ENCODE peak calls at places on chromosomes 12 and 14, in seven cellular contexts. One of them, this sample, is unnamed.
A peak's percentile ranks its signal among the peaks of the same experiment; 100 is the strongest.

GRCh38 chr12:18472304-18472703 is 211.0 kb downstream of the PIK3C2G start:
- DNase-seq in A549: no peak
- DNase-seq in naive thymus-derived CD4-positive, alpha-beta T cell: no peak
- DNase-seq in stomach: no peak
- DNase-seq in tibial artery: no peak
- DNase-seq in suprapubic skin: no peak
- DNase-seq in uterus: no peak
- DNase-seq in this sample: no peak

GRCh38 chr12:19181666-19182426 is 52.3 kb downstream of the PLEKHA5 start:
- DNase-seq in stomach: no peak
- DNase-seq in naive thymus-derived CD4-positive, alpha-beta T cell: no peak
- DNase-seq in A549: no peak
- DNase-seq in uterus: no peak
- DNase-seq in suprapubic skin: no peak
- DNase-seq in tibial artery: no peak
- DNase-seq in this sample: no peak

GRCh38 chr14:84670801-84671200 is 859.1 kb upstream of the FLRT2 start:
- DNase-seq in uterus: no peak
- DNase-seq in suprapubic skin: no peak
- DNase-seq in stomach: no peak
- DNase-seq in A549: no peak
- DNase-seq in tibial artery: no peak
- DNase-seq in naive thymus-derived CD4-positive, alpha-beta T cell: no peak
- DNase-seq in this sample: no peak

GRCh38 chr12:45336331-45336730 is 120.4 kb downstream of the ANO6 start:
- DNase-seq in stomach: no peak
- DNase-seq in suprapubic skin: no peak
- DNase-seq in A549: peak; percentile 48
- DNase-seq in tibial artery: no peak
- DNase-seq in uterus: no peak
- DNase-seq in naive thymus-derived CD4-positive, alpha-beta T cell: no peak
- DNase-seq in this sample: no peak

GRCh38 chr14:100106260-100106659 is 41.0 kb downstream of the EVL start:
- DNase-seq in suprapubic skin: no peak
- DNase-seq in naive thymus-derived CD4-positive, alpha-beta T cell: no peak
- DNase-seq in A549: no peak
- DNase-seq in tibial artery: peak; percentile 23
- DNase-seq in uterus: no peak
- DNase-seq in stomach: no peak
- DNase-seq in this sample: no peak

GRCh38 chr12:119685375-119685774 is 17.4 kb downstream of the PRKAB1 start:
- DNase-seq in tibial artery: no peak
- DNase-seq in stomach: no peak
- DNase-seq in A549: no peak
- DNase-seq in uterus: no peak
- DNase-seq in naive thymus-derived CD4-positive, alpha-beta T cell: no peak
- DNase-seq in suprapubic skin: no peak
- DNase-seq in this sample: no peak

GRCh38 chr12:26941251-26941650 is 3.0 kb downstream of the FGFR1OP2 start:
- DNase-seq in suprapubic skin: no peak
- DNase-seq in naive thymus-derived CD4-positive, alpha-beta T cell: no peak
- DNase-seq in tibial artery: no peak
- DNase-seq in stomach: no peak
- DNase-seq in uterus: no peak
- DNase-seq in A549: no peak
- DNase-seq in this sample: no peak

GRCh38 chr14:20662968-20663731 is 21.2 kb upstream of the RNASE4 start:
- DNase-seq in stomach: peak; percentile 79
- DNase-seq in naive thymus-derived CD4-positive, alpha-beta T cell: peak; percentile 49
- DNase-seq in A549: peak; percentile 99
- DNase-seq in uterus: peak; percentile 81
- DNase-seq in tibial artery: peak; percentile 75
- DNase-seq in suprapubic skin: no peak
- DNase-seq in this sample: peak; percentile 32

GRCh38 chr12:8970432-8970831 is 18.9 kb upstream of the KLRG1 start:
- DNase-seq in uterus: no peak
- DNase-seq in naive thymus-derived CD4-positive, alpha-beta T cell: no peak
- DNase-seq in tibial artery: no peak
- DNase-seq in suprapubic skin: no peak
- DNase-seq in stomach: no peak
- DNase-seq in A549: peak; percentile 6
- DNase-seq in this sample: no peak

GRCh38 chr12:114770323-114770722 is 86.3 kb upstream of the TBX3 start:
- DNase-seq in tibial artery: no peak
- DNase-seq in stomach: no peak
- DNase-seq in uterus: no peak
- DNase-seq in suprapubic skin: no peak
- DNase-seq in A549: peak; percentile 36
- DNase-seq in naive thymus-derived CD4-positive, alpha-beta T cell: no peak
- DNase-seq in this sample: peak; percentile 41

GRCh38 chr14:71475916-71476315 is 456.3 kb upstream of the RGS6 start:
- DNase-seq in tibial artery: no peak
- DNase-seq in naive thymus-derived CD4-positive, alpha-beta T cell: no peak
- DNase-seq in stomach: no peak
- DNase-seq in A549: no peak
- DNase-seq in suprapubic skin: no peak
- DNase-seq in uterus: no peak
- DNase-seq in this sample: no peak

DNA sequence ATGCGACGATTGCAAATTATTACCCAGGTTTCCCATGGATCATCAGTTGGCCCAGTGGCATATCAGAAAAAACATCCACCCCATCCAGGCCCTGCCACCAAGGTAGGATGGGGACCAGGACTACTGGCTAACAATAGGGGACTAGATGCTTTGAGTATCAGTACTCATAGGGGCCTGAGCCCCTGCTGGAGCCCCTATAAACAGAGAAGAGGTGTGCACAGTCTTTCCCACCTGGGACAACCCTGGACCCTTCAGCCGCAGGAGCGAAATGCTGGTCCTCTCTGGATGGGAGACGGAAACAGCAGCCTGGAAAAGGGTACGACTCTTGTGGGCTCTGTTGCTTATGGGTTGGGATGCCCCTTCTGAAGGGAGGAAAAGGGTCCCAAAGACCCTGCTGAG is 5.7 kb downstream of the DHH start:
- DNase-seq in tibial artery: no peak
- DNase-seq in A549: no peak
- DNase-seq in naive thymus-derived CD4-positive, alpha-beta T cell: no peak
- DNase-seq in suprapubic skin: no peak
- DNase-seq in uterus: no peak
- DNase-seq in stomach: no peak
- DNase-seq in this sample: no peak
- H3K4me1 ChIP-seq in tibial artery: peaks cover 37% of the 10 kb centered on the region
- H3K4me1 ChIP-seq in A549: peaks cover 17% of the 10 kb centered on the region
- H3K4me1 ChIP-seq in naive thymus-derived CD4-positive, alpha-beta T cell: peaks cover 42% of the 10 kb centered on the region
- H3K4me1 ChIP-seq in suprapubic skin: peaks cover 57% of the 10 kb centered on the region
- H3K4me1 ChIP-seq in uterus: peaks cover 16% of the 10 kb centered on the region
- H3K4me1 ChIP-seq in stomach: peaks cover 60% of the 10 kb centered on the region
- H3K4me1 ChIP-seq in this sample: peaks cover 11% of the 10 kb centered on the region

GRCh38 chr12:68638171-68638570 is 27.5 kb downstream of the RAP1B start:
- DNase-seq in suprapubic skin: no peak
- DNase-seq in tibial artery: no peak
- DNase-seq in uterus: no peak
- DNase-seq in naive thymus-derived CD4-positive, alpha-beta T cell: no peak
- DNase-seq in stomach: no peak
- DNase-seq in A549: no peak
- DNase-seq in this sample: no peak

GRCh38 chr12:68639396-68639767 is 28.7 kb downstream of the RAP1B start:
- DNase-seq in naive thymus-derived CD4-positive, alpha-beta T cell: no peak
- DNase-seq in uterus: no peak
- DNase-seq in stomach: no peak
- DNase-seq in A549: no peak
- DNase-seq in tibial artery: no peak
- DNase-seq in suprapubic skin: no peak
- DNase-seq in this sample: no peak

GRCh38 chr12:68636268-68636667 is 25.6 kb downstream of the RAP1B start:
- DNase-seq in A549: peak; percentile 53
- DNase-seq in stomach: no peak
- DNase-seq in suprapubic skin: no peak
- DNase-seq in uterus: no peak
- DNase-seq in tibial artery: no peak
- DNase-seq in naive thymus-derived CD4-positive, alpha-beta T cell: no peak
- DNase-seq in this sample: no peak

GRCh38 chr12:68641138-68641537 is 30.4 kb downstream of the RAP1B start:
- DNase-seq in suprapubic skin: no peak
- DNase-seq in naive thymus-derived CD4-positive, alpha-beta T cell: no peak
- DNase-seq in stomach: no peak
- DNase-seq in tibial artery: no peak
- DNase-seq in A549: no peak
- DNase-seq in uterus: no peak
- DNase-seq in this sample: no peak

GRCh38 chr12:68638721-68639395 is 28.2 kb downstream of the RAP1B start:
- DNase-seq in suprapubic skin: no peak
- DNase-seq in A549: no peak
- DNase-seq in stomach: no peak
- DNase-seq in tibial artery: no peak
- DNase-seq in uterus: no peak
- DNase-seq in naive thymus-derived CD4-positive, alpha-beta T cell: no peak
- DNase-seq in this sample: no peak
- H3K4me1 ChIP-seq in suprapubic skin: peaks cover 35% of the 10 kb centered on the region
- H3K4me1 ChIP-seq in A549: peaks cover 27% of the 10 kb centered on the region
- H3K4me1 ChIP-seq in stomach: peaks cover 97% of the 10 kb centered on the region
- H3K4me1 ChIP-seq in tibial artery: peaks cover 33% of the 10 kb centered on the region
- H3K4me1 ChIP-seq in uterus: peaks cover 5% of the 10 kb centered on the region
- H3K4me1 ChIP-seq in naive thymus-derived CD4-positive, alpha-beta T cell: peaks cover 74% of the 10 kb centered on the region
- H3K4me1 ChIP-seq in this sample: peaks cover 36% of the 10 kb centered on the region

DNA sequence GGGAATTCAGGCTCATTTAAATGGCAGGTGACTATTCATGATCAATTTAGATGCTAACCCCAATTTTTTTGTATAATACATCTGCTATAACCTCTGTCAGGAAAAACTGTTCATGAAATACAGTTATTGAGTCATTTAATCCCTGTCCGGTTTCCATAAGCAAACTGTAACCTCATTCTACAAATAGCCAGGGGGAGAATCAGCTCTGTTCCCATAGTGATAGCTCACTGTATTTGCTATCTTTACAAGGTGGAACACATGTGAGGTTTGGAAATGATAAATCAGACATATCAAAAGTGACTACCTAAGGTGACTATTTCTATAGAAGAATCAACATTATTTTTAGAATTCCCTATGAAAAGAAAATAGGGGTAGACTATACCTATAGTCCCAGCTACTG is 38.6 kb upstream of the VPS33A start:
- DNase-seq in naive thymus-derived CD4-positive, alpha-beta T cell: no peak
- DNase-seq in stomach: no peak
- DNase-seq in suprapubic skin: no peak
- DNase-seq in tibial artery: no peak
- DNase-seq in uterus: no peak
- DNase-seq in A549: no peak
- DNase-seq in this sample: no peak
- H3K4me1 ChIP-seq in naive thymus-derived CD4-positive, alpha-beta T cell: no peaks in the 10 kb centered on the region
- H3K4me1 ChIP-seq in stomach: no peaks in the 10 kb centered on the region
- H3K4me1 ChIP-seq in suprapubic skin: no peaks in the 10 kb centered on the region
- H3K4me1 ChIP-seq in tibial artery: no peaks in the 10 kb centered on the region
- H3K4me1 ChIP-seq in uterus: no peaks in the 10 kb centered on the region
- H3K4me1 ChIP-seq in A549: peaks cover 3% of the 10 kb centered on the region
- H3K4me1 ChIP-seq in this sample: no peaks in the 10 kb centered on the region

GRCh38 chr12:49697808-49698207 is 9.4 kb downstream of the FMNL3 start:
- DNase-seq in uterus: no peak
- DNase-seq in naive thymus-derived CD4-positive, alpha-beta T cell: no peak
- DNase-seq in tibial artery: no peak
- DNase-seq in suprapubic skin: no peak
- DNase-seq in A549: no peak
- DNase-seq in stomach: no peak
- DNase-seq in this sample: no peak
- H3K4me1 ChIP-seq in uterus: no peaks in the 10 kb centered on the region
- H3K4me1 ChIP-seq in naive thymus-derived CD4-positive, alpha-beta T cell: peaks cover 28% of the 10 kb centered on the region
- H3K4me1 ChIP-seq in tibial artery: peaks cover 23% of the 10 kb centered on the region
- H3K4me1 ChIP-seq in suprapubic skin: peaks cover 20% of the 10 kb centered on the region
- H3K4me1 ChIP-seq in A549: peaks cover 4% of the 10 kb centered on the region
- H3K4me1 ChIP-seq in stomach: peaks cover 27% of the 10 kb centered on the region
- H3K4me1 ChIP-seq in this sample: no peaks in the 10 kb centered on the region

This sample was measured in Caco-2.